ENCODE peak calls at places on chromosomes 1 and 21, in six cellular contexts. N is suprapubic skin, B is caudate nucleus, V is H1, P is transverse colon, M is neural progenitor cell. R is an unnamed sample.

GRCh38 chr1:235759336-235759735 is 107.4 kb downstream of the LYST start:
- DNase-seq in N (no peak), B (no peak), V (no peak), P (no peak), M (no peak), R (no peak)

GRCh38 chr21:35811115-35811806 is 249.1 kb downstream of the SETD4 start:
- DNase-seq in N (no peak), B (no peak), V (no peak), P (no peak), M (no peak), R (no peak)

GRCh38 chr1:16236091-16236494 is 890 bp downstream of the CPLANE2 start:
- DNase-seq in N (no peak), B (no peak), V (no peak), P (peak; percentile 63), M (peak; percentile 46), R (no peak)

GRCh38 chr21:38993561-38993960 is 187.8 kb downstream of the ETS2 start:
- DNase-seq in N (no peak), B (no peak), V (no peak), P (peak; percentile 45), M (no peak), R (no peak)

GRCh38 chr1:32307313-32307712 is 15.4 kb downstream of the HDAC1 start:
- DNase-seq in N (no peak), B (no peak), V (no peak), P (no peak), M (no peak), R (no peak)

GRCh38 chr1:175354080-175354479 is 161.5 kb upstream of the KIAA0040 start:
- DNase-seq in N (no peak), B (no peak), V (no peak), P (no peak), M (no peak), R (no peak)

GRCh38 chr1:246043556-246043955 is 463.5 kb downstream of the SMYD3 start:
- DNase-seq in N (no peak), B (no peak), V (no peak), P (no peak), M (peak; percentile 30), R (no peak)

GRCh38 chr1:200699871-200700270 is 30.2 kb upstream of the DDX59 start:
- DNase-seq in N (no peak), B (no peak), V (no peak), P (no peak), M (no peak), R (no peak)

GRCh38 chr1:183953031-183953430 is 84.5 kb downstream of the COLGALT2 start:
- DNase-seq in N (no peak), B (no peak), V (no peak), P (no peak), M (no peak), R (no peak)

GRCh38 chr1:27572019-27572678 is 31.8 kb downstream of the AHDC1 start:
- DNase-seq in N (no peak), B (no peak), V (no peak), P (no peak), M (peak; percentile 69), R (no peak)

GRCh38 chr1:113912594-113913311 is 7.6 kb downstream of the DCLRE1B start:
- DNase-seq in N (no peak), B (no peak), V (no peak), P (no peak), M (no peak), R (no peak)

GRCh38 chr21:45140346-45140940 is 66.1 kb downstream of the ADARB1 start:
- DNase-seq in N (no peak), B (peak; percentile 51), V (peak; percentile 73), P (peak; percentile 77), M (peak; percentile 94), R (peak; percentile 66)

GRCh38 chr1:25135903-25136302 is 96.4 kb downstream of the SYF2 start:
- DNase-seq in N (no peak), B (no peak), V (no peak), P (no peak), M (no peak), R (no peak)

GRCh38 chr1:67685558-67686271 is 714 bp downstream of the GADD45A start:
- DNase-seq in N (peak; percentile 82), B (no peak), V (peak; percentile 66), P (peak; percentile 56), M (peak; percentile 56), R (no peak)

GRCh38 chr1:230797376-230798186 is 50.4 kb downstream of the CAPN9 start:
- DNase-seq in N (peak; percentile 82), B (peak; percentile 67), V (peak; percentile 63), P (peak; percentile 41), M (peak; percentile 81), R (peak; percentile 63)

GRCh38 chr1:53681647-53682368 is 57.2 kb downstream of the GLIS1 start:
- DNase-seq in N (no peak), B (peak; percentile 4), V (peak; percentile 76), P (peak; percentile 72), M (peak; percentile 87), R (no peak)

GRCh38 chr1:229578168-229579100 is 19.9 kb upstream of the ABCB10 start:
- DNase-seq in N (no peak), B (no peak), V (no peak), P (no peak), M (no peak), R (no peak)

GRCh38 chr1:180633092-180634045 is 1.5 kb downstream of the XPR1 start:
- DNase-seq in N (no peak), B (no peak), V (no peak), P (no peak), M (no peak), R (no peak)

GRCh38 chr1:224175615-224176014 is 7.4 kb upstream of the DEGS1 start:
- DNase-seq in N (no peak), B (no peak), V (peak; percentile 80), P (no peak), M (peak; percentile 73), R (no peak)

GRCh38 chr1:35894183-35894582 is 11.2 kb downstream of the AGO1 start:
- DNase-seq in N (no peak), B (no peak), V (no peak), P (no peak), M (no peak), R (no peak)

GRCh38 chr1:205688681-205689080 is 8.4 kb upstream of the SLC45A3 start:
- DNase-seq in N (no peak), B (no peak), V (no peak), P (no peak), M (no peak), R (no peak)

GRCh38 chr1:30407030-30407861 is 316.1 kb downstream of the MATN1 start:
- DNase-seq in N (peak; percentile 70), B (no peak), V (peak; percentile 42), P (no peak), M (peak; percentile 11), R (no peak)

GRCh38 chr1:84998642-84999280 is 1.8 kb upstream of the MCOLN2 start:
- DNase-seq in N (no peak), B (no peak), V (no peak), P (peak; percentile 35), M (peak; percentile 37), R (no peak)

GRCh38 chr1:178093958-178094751 is at the start of gene RASAL2:
- DNase-seq in N (peak; percentile 85), B (peak; percentile 43), V (peak; percentile 84), P (peak; percentile 66), M (peak; percentile 93), R (peak; percentile 73)

GRCh38 chr1:211007830-211008229 is 126.1 kb downstream of the KCNH1 start:
- DNase-seq in N (no peak), B (no peak), V (no peak), P (no peak), M (no peak), R (no peak)

GRCh38 chr1:219774386-219774785 is 154.0 kb downstream of the SLC30A10 start:
- DNase-seq in N (no peak), B (no peak), V (no peak), P (no peak), M (no peak), R (no peak)

GRCh38 chr21:34986561-34987533 is 62.3 kb downstream of the RUNX1 start:
- DNase-seq in N (no peak), B (no peak), V (no peak), P (no peak), M (peak; percentile 55), R (no peak)

GRCh38 chr21:46401186-46401910 is 57.3 kb upstream of the DIP2A start:
- DNase-seq in N (no peak), B (no peak), V (no peak), P (no peak), M (no peak), R (no peak)

GRCh38 chr1:3888301-3888700 is 11.8 kb downstream of the C1orf174 start:
- DNase-seq in N (no peak), B (no peak), V (no peak), P (no peak), M (no peak), R (no peak)

GRCh38 chr21:45995686-45996179 is 14.2 kb downstream of the COL6A1 start:
- DNase-seq in N (peak; percentile 67), B (no peak), V (no peak), P (peak; percentile 7), M (no peak), R (no peak)

GRCh38 chr1:54460346-54460745 is 54.2 kb upstream of the SSBP3 start:
- DNase-seq in N (peak; percentile 63), B (no peak), V (no peak), P (no peak), M (no peak), R (no peak)

GRCh38 chr1:27026621-27027574 is 14.2 kb upstream of the TENT5B start:
- DNase-seq in N (no peak), B (no peak), V (peak; percentile 83), P (peak; percentile 30), M (peak; percentile 88), R (no peak)

GRCh38 chr1:38608202-38608864 is 251.2 kb downstream of the RRAGC start:
- DNase-seq in N (no peak), B (no peak), V (peak; percentile 85), P (no peak), M (peak; percentile 93), R (no peak)

DNA sequence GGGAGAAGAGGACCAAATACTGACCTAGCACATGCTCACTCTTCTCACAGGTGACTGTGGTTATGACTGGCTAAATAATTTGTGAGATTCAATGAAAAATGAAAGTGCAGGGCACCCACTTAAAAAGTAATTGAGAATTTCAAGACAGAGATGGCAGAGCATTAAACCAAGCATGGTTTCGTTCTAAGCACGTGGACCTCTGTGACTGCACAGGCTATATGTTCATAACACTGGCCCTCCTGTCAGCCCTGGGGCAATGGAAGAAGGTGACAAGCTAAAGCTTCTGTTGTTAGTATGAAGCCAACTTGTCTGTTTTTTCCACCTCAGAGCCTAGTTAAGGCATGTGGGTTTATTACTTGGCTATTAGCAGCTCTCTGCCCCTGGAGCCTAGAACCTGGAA is 130.9 kb downstream of the FASLG start:
- DNase-seq in N (no peak), B (no peak), V (no peak), P (no peak), M (no peak), R (no peak)
- H3K27ac ChIP-seq in N (no peak overlapping the region), B (no peak overlapping the region), V (no peak overlapping the region), P (no peak overlapping the region), M (no peak overlapping the region), R (no peak overlapping the region)

GRCh38 chr1:76562292-76562691 is 305.0 kb upstream of the ST6GALNAC5 start:
- DNase-seq in N (no peak), B (no peak), V (no peak), P (no peak), M (no peak), R (no peak)
- H3K27ac ChIP-seq in N (no peak overlapping the region), B (no peak overlapping the region), V (no peak overlapping the region), P (no peak overlapping the region), M (no peak overlapping the region), R (no peak overlapping the region)

GRCh38 chr1:241612533-241613505 is 27.4 kb downstream of the CHML start:
- DNase-seq in N (no peak), B (no peak), V (no peak), P (no peak), M (no peak), R (no peak)
- H3K27ac ChIP-seq in N (no peak overlapping the region), B (no peak overlapping the region), V (no peak overlapping the region), P (no peak overlapping the region), M (no peak overlapping the region), R (no peak overlapping the region)

GRCh38 chr1:164631751-164632150 is 72.8 kb downstream of the PBX1 start:
- DNase-seq in N (no peak), B (no peak), V (no peak), P (no peak), M (no peak), R (no peak)
- H3K27ac ChIP-seq in N (no peak overlapping the region), B (no peak overlapping the region), V (no peak overlapping the region), P (no peak overlapping the region), M (no peak overlapping the region), R (no peak overlapping the region)

R was measured in substantia nigra.